ENCODE peak calls at places on chromosomes 5 and 9, in seven cellular contexts. C is GM13976; B is CD8-positive, alpha-beta T cell; Y is glutamatergic neuron; U is AG04450; N is nephron progenitor cell; F is AG09309. E is an unnamed sample.

GRCh38 chr9:131423171-131423581 is 29.3 kb downstream of the PRRC2B start:
- DNase-seq in C (peak; percentile 52), B (no peak), Y (peak; percentile 68), U (peak; percentile 71), N (peak; percentile 46), F (no peak), E (peak; percentile 95)

GRCh38 chr5:139638090-139638735 is 9.9 kb upstream of the CXXC5 start:
- DNase-seq in C (peak; percentile 62), B (no peak), Y (peak; percentile 88), U (no peak), N (peak; percentile 50), F (peak; percentile 64), E (peak; percentile 85)

GRCh38 chr9:89038354-89039091 is 47.3 kb downstream of the S1PR3 start:
- DNase-seq in C (no peak), B (no peak), Y (no peak), U (peak; percentile 85), N (no peak), F (peak; percentile 87), E (no peak)

GRCh38 chr5:98510601-98511000 is 262.9 kb upstream of the RGMB start:
- DNase-seq in C (no peak), B (no peak), Y (no peak), U (no peak), N (no peak), F (no peak), E (no peak)

GRCh38 chr5:174910245-174910737 is 185.9 kb downstream of the MSX2 start:
- DNase-seq in C (peak; percentile 76), B (peak; percentile 42), Y (peak; percentile 86), U (peak; percentile 11), N (peak; percentile 85), F (no peak), E (peak; percentile 42)

GRCh38 chr9:135612981-135613910 is 26.1 kb downstream of the GLT6D1 start:
- DNase-seq in C (peak; percentile 32), B (no peak), Y (no peak), U (no peak), N (no peak), F (no peak), E (no peak)

GRCh38 chr5:149638136-149638535 is 56.8 kb downstream of the ARHGEF37 start:
- DNase-seq in C (no peak), B (no peak), Y (no peak), U (no peak), N (no peak), F (no peak), E (no peak)

GRCh38 chr5:175195698-175196656 is 248.0 kb downstream of the DRD1 start:
- DNase-seq in C (no peak), B (no peak), Y (no peak), U (no peak), N (peak; percentile 40), F (peak; percentile 18), E (no peak)

GRCh38 chr5:1724822-1725602 is 74.6 kb downstream of the MRPL36 start:
- DNase-seq in C (no peak), B (peak; percentile 22), Y (no peak), U (no peak), N (peak; percentile 25), F (no peak), E (no peak)

GRCh38 chr5:74272019-74272775 is 368.3 kb downstream of the ENC1 start:
- DNase-seq in C (no peak), B (no peak), Y (no peak), U (no peak), N (no peak), F (peak; percentile 28), E (no peak)

GRCh38 chr9:108911820-108912219 is 22.1 kb downstream of the ELP1 start:
- DNase-seq in C (no peak), B (no peak), Y (no peak), U (no peak), N (no peak), F (no peak), E (no peak)

GRCh38 chr9:16191691-16192402 is 639.0 kb downstream of the CCDC171 start:
- DNase-seq in C (peak; percentile 65), B (peak; percentile 40), Y (peak; percentile 93), U (peak; percentile 53), N (peak; percentile 88), F (peak; percentile 71), E (peak; percentile 68)

GRCh38 chr5:6572086-6572824 is 60.6 kb downstream of the NSUN2 start:
- DNase-seq in C (no peak), B (no peak), Y (no peak), U (no peak), N (no peak), F (no peak), E (no peak)

GRCh38 chr9:71955300-71955915 is 44.0 kb downstream of the C9orf85 start:
- DNase-seq in C (no peak), B (no peak), Y (no peak), U (no peak), N (no peak), F (no peak), E (peak; percentile 8)

GRCh38 chr9:13078164-13078563 is 201.3 kb downstream of the MPDZ start:
- DNase-seq in C (no peak), B (no peak), Y (no peak), U (no peak), N (no peak), F (no peak), E (no peak)

DNA sequence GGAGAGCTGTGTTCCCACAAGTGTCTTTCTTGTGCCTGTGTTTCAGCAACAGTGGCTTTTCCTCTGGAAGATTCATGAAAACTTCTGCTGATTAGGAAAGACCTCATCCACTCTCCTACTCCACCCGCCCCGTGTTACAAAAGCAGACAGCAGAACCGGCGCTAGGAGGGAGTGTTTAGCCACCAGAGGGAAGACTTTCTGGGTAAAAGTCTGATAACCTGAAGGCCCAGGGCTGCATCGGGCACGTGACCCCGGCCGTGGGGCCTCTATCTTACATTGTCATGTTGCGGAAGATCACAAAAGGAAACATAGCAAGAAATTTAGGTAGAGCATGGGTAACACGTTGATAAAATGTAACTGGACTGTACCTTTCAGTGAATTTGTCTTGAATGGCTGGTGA is 32.0 kb upstream of the DMRT2 start:
- DNase-seq in C (no peak), B (no peak), Y (peak; percentile 68), U (no peak), N (peak; percentile 51), F (no peak), E (peak; percentile 40)
- TF ChIP-seq CTCF in C (no peak), B (no peak), Y (peak; percentile 38), U (peak; percentile 34), N (peak; percentile 17), F (peak; percentile 48), E (peak; percentile 26)

GRCh38 chr9:2469681-2470141 is 151.9 kb upstream of the VLDLR start:
- DNase-seq in C (no peak), B (no peak), Y (peak; percentile 28), U (no peak), N (peak; percentile 15), F (no peak), E (peak; percentile 26)
- TF ChIP-seq CTCF in C (no peak), B (no peak), Y (no peak), U (no peak), N (no peak), F (peak; percentile 18), E (no peak)

DNA sequence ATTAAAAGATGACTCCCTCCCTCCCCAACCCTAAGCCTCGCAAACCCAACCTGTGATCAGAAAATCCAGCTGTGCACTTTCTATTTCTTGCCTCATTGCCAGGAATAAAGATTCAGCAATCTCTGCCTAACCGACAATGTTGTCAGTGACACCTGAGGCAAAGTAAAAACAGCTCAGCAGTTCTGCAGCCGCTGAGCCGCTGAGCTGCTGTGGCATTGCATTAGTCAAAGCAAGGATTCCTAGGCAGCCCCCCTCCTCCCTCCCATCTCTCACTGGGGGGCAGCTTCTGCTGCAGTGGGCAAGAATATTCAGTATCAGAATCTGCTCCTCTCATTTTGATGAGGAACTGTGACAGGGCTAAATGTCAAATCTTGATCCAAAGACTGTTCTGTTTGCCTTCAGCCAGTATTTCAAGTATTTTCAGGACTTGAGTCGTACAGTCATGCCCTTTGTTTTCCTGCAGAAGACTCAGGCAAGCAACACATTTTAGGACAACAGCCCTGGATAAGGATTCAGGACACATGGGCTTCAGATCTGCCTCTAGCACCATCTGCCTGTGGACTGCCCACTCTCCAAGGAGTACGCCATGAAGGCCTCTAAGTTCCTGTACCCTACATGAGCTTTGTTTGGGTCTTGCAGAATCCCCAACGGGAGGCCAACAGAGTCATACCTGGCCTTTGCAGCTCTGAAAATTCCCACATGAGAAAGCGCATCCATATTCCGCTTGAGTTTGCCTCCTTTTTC is 41.1 kb upstream of the DAP start:
- DNase-seq in C (no peak), B (no peak), Y (no peak), U (no peak), N (no peak), F (no peak), E (no peak)
- TF ChIP-seq CTCF in C (no peak), B (no peak), Y (no peak), U (no peak), N (no peak), F (peak; percentile 20), E (no peak)

DNA sequence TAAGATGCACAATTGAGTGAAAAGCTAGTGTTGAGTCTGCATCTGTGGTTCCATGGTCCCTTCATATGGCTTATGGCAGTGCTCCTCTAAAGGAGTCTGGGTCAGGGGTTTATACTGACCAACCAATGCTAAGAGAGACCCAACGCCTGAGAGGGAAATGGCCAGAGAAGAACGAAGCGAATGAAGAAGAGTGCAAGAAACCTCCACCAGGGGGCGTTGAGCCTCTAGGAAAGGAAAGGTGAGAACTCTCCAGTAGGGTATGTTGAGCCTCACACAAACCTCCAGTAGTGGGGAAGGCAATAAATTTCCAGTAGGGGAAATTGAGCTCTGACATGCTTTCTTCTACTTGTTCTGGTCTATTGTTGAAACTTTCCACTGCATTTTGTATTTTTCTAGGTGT is 470.6 kb downstream of the PRDM9 start:
- DNase-seq in C (no peak), B (no peak), Y (no peak), U (no peak), N (peak; percentile 46), F (no peak), E (peak; percentile 6)
- TF ChIP-seq CTCF in C (no peak), B (no peak), Y (peak; percentile 49), U (no peak), N (peak; percentile 44), F (peak; percentile 17), E (peak; percentile 15)